ENCODE peak calls at places on chromosomes 5 and 9, in four cellular contexts. One of them, this sample, is unnamed. For H3K4me1, the result is how much of the 10 kb centered on the place peaks cover.

GRCh38 chr9:81379655-81380054 is 309.7 kb downstream of the TLE1 start:
- DNase-seq in left ventricle myocardium inferior: no peak
- DNase-seq in colonic mucosa: no peak
- DNase-seq in body of pancreas: no peak
- DNase-seq in this sample: no peak

GRCh38 chr5:94031631-94032030 is 290.2 kb upstream of the POU5F2 start:
- DNase-seq in left ventricle myocardium inferior: no peak
- DNase-seq in body of pancreas: no peak
- DNase-seq in colonic mucosa: no peak
- DNase-seq in this sample: no peak

GRCh38 chr9:127282611-127283010 is 18.0 kb downstream of the GARNL3 start:
- DNase-seq in body of pancreas: no peak
- DNase-seq in left ventricle myocardium inferior: no peak
- DNase-seq in colonic mucosa: no peak
- DNase-seq in this sample: no peak

GRCh38 chr5:139634028-139634325 is 14.2 kb upstream of the CXXC5 start:
- DNase-seq in left ventricle myocardium inferior: no peak
- DNase-seq in body of pancreas: no peak
- DNase-seq in colonic mucosa: no peak
- DNase-seq in this sample: no peak

GRCh38 chr9:114844766-114845165 is 38.9 kb upstream of the TNFSF15 start:
- DNase-seq in body of pancreas: no peak
- DNase-seq in left ventricle myocardium inferior: no peak
- DNase-seq in colonic mucosa: no peak
- DNase-seq in this sample: no peak

GRCh38 chr5:112419050-112419595 is at the start of gene EPB41L4A:
- DNase-seq in left ventricle myocardium inferior: peak
- DNase-seq in body of pancreas: peak
- DNase-seq in colonic mucosa: peak
- DNase-seq in this sample: no peak

GRCh38 chr5:28324174-28324573 is 1285.8 kb upstream of the CDH9 start:
- DNase-seq in left ventricle myocardium inferior: no peak
- DNase-seq in body of pancreas: no peak
- DNase-seq in colonic mucosa: no peak
- DNase-seq in this sample: no peak

GRCh38 chr5:147809830-147810666 is 21.4 kb downstream of the SPINK1 start:
- DNase-seq in colonic mucosa: no peak
- DNase-seq in body of pancreas: no peak
- DNase-seq in left ventricle myocardium inferior: no peak
- DNase-seq in this sample: no peak

GRCh38 chr9:125380406-125380805 is 118.8 kb downstream of the GAPVD1 start:
- DNase-seq in colonic mucosa: no peak
- DNase-seq in body of pancreas: no peak
- DNase-seq in left ventricle myocardium inferior: no peak
- DNase-seq in this sample: no peak

GRCh38 chr5:86613459-86613858 is 4.3 kb upstream of the COX7C start:
- DNase-seq in body of pancreas: no peak
- DNase-seq in left ventricle myocardium inferior: no peak
- DNase-seq in colonic mucosa: no peak
- DNase-seq in this sample: no peak

GRCh38 chr9:105254226-105254625 is 9.8 kb downstream of the SLC44A1 start:
- DNase-seq in left ventricle myocardium inferior: no peak
- DNase-seq in body of pancreas: no peak
- DNase-seq in colonic mucosa: peak
- DNase-seq in this sample: no peak

GRCh38 chr9:124272118-124272517 is 14.4 kb downstream of the NEK6 start:
- DNase-seq in left ventricle myocardium inferior: no peak
- DNase-seq in colonic mucosa: no peak
- DNase-seq in body of pancreas: no peak
- DNase-seq in this sample: no peak
- H3K4me1 ChIP-seq in left ventricle myocardium inferior: under half
- H3K4me1 ChIP-seq in colonic mucosa: under half
- H3K4me1 ChIP-seq in body of pancreas: under half
- H3K4me1 ChIP-seq in this sample: under half

GRCh38 chr9:19379697-19380046 is 364 bp downstream of the RPS6 start:
- DNase-seq in left ventricle myocardium inferior: no peak
- DNase-seq in colonic mucosa: peak
- DNase-seq in body of pancreas: peak
- DNase-seq in this sample: peak

GRCh38 chr9:19379283-19379682 is 753 bp downstream of the RPS6 start:
- DNase-seq in left ventricle myocardium inferior: no peak
- DNase-seq in body of pancreas: no peak
- DNase-seq in colonic mucosa: no peak
- DNase-seq in this sample: no peak

GRCh38 chr9:19378647-19379046 is 1.4 kb downstream of the RPS6 start:
- DNase-seq in colonic mucosa: no peak
- DNase-seq in left ventricle myocardium inferior: no peak
- DNase-seq in body of pancreas: no peak
- DNase-seq in this sample: no peak

GRCh38 chr9:19376931-19377330 is 3.1 kb downstream of the RPS6 start:
- DNase-seq in body of pancreas: no peak
- DNase-seq in left ventricle myocardium inferior: no peak
- DNase-seq in colonic mucosa: no peak
- DNase-seq in this sample: no peak

DNA sequence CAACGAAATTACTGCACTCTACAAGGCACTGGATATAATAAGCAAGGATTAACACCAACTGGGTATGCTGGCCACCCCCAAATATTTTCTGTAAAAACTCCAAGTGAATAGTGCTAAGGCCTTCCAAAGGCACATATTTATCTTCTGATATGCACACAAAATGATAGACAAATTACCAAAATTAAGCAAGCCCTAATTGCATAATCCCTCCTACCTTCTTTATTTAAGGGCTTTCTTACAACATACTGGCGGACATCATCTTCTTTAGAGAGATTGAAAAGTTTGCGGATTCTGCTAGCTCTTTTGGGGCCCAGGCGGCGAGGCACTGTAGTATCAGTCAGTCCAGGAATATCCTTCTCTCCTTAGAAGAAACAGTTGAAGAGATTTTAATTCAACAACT is 1.9 kb downstream of the RPS6 start:
- DNase-seq in colonic mucosa: no peak
- DNase-seq in body of pancreas: no peak
- DNase-seq in left ventricle myocardium inferior: no peak
- DNase-seq in this sample: no peak
- H3K4me3 ChIP-seq in colonic mucosa: peak
- H3K4me3 ChIP-seq in body of pancreas: no peak
- H3K4me3 ChIP-seq in left ventricle myocardium inferior: peak
- H3K4me3 ChIP-seq in this sample: peak

GRCh38 chr5:37930350-37930749 is 90.5 kb upstream of the GDNF start:
- DNase-seq in body of pancreas: no peak
- DNase-seq in left ventricle myocardium inferior: no peak
- DNase-seq in colonic mucosa: no peak
- DNase-seq in this sample: no peak
- H3K4me1 ChIP-seq in body of pancreas: under half
- H3K4me1 ChIP-seq in left ventricle myocardium inferior: under half
- H3K4me1 ChIP-seq in colonic mucosa: under half
- H3K4me1 ChIP-seq in this sample: under half

DNA sequence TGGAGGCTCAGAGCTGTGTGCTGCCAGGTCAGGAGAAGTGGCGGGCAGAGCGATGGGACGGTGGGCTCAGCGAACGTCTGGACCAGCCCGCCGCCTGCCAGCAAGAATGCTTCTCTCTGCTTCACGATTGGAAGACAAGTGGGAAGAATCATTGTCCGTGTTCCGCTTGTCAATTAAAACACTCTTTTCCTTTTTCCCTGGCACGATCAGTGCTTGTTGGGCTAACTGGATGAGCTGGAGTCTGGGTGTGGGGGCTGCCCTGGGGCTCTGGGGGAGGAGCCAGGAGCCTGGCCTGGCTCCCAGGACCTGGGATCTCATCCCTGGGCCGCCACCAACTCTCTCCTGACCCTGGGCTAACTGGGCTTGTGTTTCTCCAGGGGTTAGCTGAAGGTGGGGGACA is 1.7 kb downstream of the COL5A1 start:
- DNase-seq in left ventricle myocardium inferior: no peak
- DNase-seq in body of pancreas: no peak
- DNase-seq in colonic mucosa: no peak
- DNase-seq in this sample: no peak
- H3K4me3 ChIP-seq in left ventricle myocardium inferior: peak
- H3K4me3 ChIP-seq in body of pancreas: no peak
- H3K4me3 ChIP-seq in colonic mucosa: peak
- H3K4me3 ChIP-seq in this sample: no peak

GRCh38 chr5:100858987-100859545 is 44.0 kb downstream of the ST8SIA4 start:
- DNase-seq in body of pancreas: no peak
- DNase-seq in colonic mucosa: no peak
- DNase-seq in left ventricle myocardium inferior: no peak
- DNase-seq in this sample: no peak

GRCh38 chr5:100855295-100855694 is 47.8 kb downstream of the ST8SIA4 start:
- DNase-seq in colonic mucosa: no peak
- DNase-seq in body of pancreas: no peak
- DNase-seq in left ventricle myocardium inferior: no peak
- DNase-seq in this sample: no peak

GRCh38 chr5:100855940-100856339 is 47.1 kb downstream of the ST8SIA4 start:
- DNase-seq in body of pancreas: no peak
- DNase-seq in colonic mucosa: no peak
- DNase-seq in left ventricle myocardium inferior: no peak
- DNase-seq in this sample: no peak

GRCh38 chr5:100854594-100854993 is 48.5 kb downstream of the ST8SIA4 start:
- DNase-seq in colonic mucosa: no peak
- DNase-seq in left ventricle myocardium inferior: no peak
- DNase-seq in body of pancreas: no peak
- DNase-seq in this sample: no peak

GRCh38 chr5:100856462-100856861 is 46.6 kb downstream of the ST8SIA4 start:
- DNase-seq in body of pancreas: no peak
- DNase-seq in left ventricle myocardium inferior: no peak
- DNase-seq in colonic mucosa: no peak
- DNase-seq in this sample: no peak
- H3K4me1 ChIP-seq in body of pancreas: under half
- H3K4me1 ChIP-seq in left ventricle myocardium inferior: under half
- H3K4me1 ChIP-seq in colonic mucosa: under half
- H3K4me1 ChIP-seq in this sample: under half

GRCh38 chr9:37328561-37329227 is 93.8 kb upstream of the GRHPR start:
- DNase-seq in body of pancreas: no peak
- DNase-seq in left ventricle myocardium inferior: no peak
- DNase-seq in colonic mucosa: no peak
- DNase-seq in this sample: no peak
- H3K4me3 ChIP-seq in body of pancreas: no peak
- H3K4me3 ChIP-seq in left ventricle myocardium inferior: no peak
- H3K4me3 ChIP-seq in colonic mucosa: no peak
- H3K4me3 ChIP-seq in this sample: no peak